ENCODE peak calls at places on chromosomes 13 and 19, in six cellular contexts. U, C, R, G, P and L are unnamed samples.

GRCh38 chr19:40519352-40520322 is 52.8 kb downstream of the SPTBN4 start:
- DNase-seq in U (no peak), C (peak), G (no peak), R (no peak), P (peak), L (no peak)

GRCh38 chr19:41936416-41936850 is 8.2 kb upstream of the ERFL start:
- DNase-seq in G (no peak), U (no peak), C (no peak), R (no peak), P (no peak), L (no peak)

GRCh38 chr13:73937420-73937819 is 196.8 kb downstream of the KLF12 start:
- DNase-seq in R (no peak), G (no peak), C (no peak), P (no peak), U (no peak), L (no peak)

GRCh38 chr19:47157455-47158321 is 27.1 kb downstream of the SAE1 start:
- DNase-seq in G (peak), C (peak), U (peak), R (peak), P (peak), L (peak)

GRCh38 chr19:5042556-5042955 is 73.6 kb downstream of the KDM4B start:
- DNase-seq in G (no peak), C (no peak), P (no peak), U (no peak), R (no peak), L (no peak)

GRCh38 chr19:43726736-43727592 is 11.1 kb downstream of the IRGC start:
- DNase-seq in P (peak), G (no peak), C (no peak), U (no peak), R (no peak), L (no peak)

GRCh38 chr19:41987141-41987860 is 6.7 kb downstream of the ATP1A3 start:
- DNase-seq in P (no peak), G (no peak), C (no peak), U (no peak), R (no peak), L (no peak)

GRCh38 chr13:20369886-20370361 is 137.8 kb upstream of the GJB6 start:
- DNase-seq in R (no peak), G (no peak), U (no peak), C (peak), P (no peak), L (no peak)

GRCh38 chr19:860481-861098 is 1.1 kb downstream of the CFD start:
- DNase-seq in P (peak), U (peak), G (peak), C (peak), R (no peak), L (peak)

GRCh38 chr19:7618771-7619510 is 10.4 kb downstream of the XAB2 start:
- DNase-seq in G (no peak), P (no peak), U (no peak), R (no peak), C (no peak), L (no peak)

GRCh38 chr19:5154129-5154798 is 185.4 kb downstream of the KDM4B start:
- DNase-seq in R (no peak), P (peak), C (peak), U (peak), G (no peak), L (no peak)